ENCODE peak calls at places on chromosome 19, in seven cellular contexts. Z is H9, F is IMR-90, D is neuronal stem cell, X is H1, U is mesenchymal stem cell, G is trophoblast cell. W is an unnamed sample.

GRCh38 chr19:4337906-4338440 is 654 bp downstream of the STAP2 start:
- DNase-seq in D (no peak), U (peak; percentile 39), Z (no peak), F (no peak), X (no peak), G (peak; percentile 17), W (peak; percentile 54)

GRCh38 chr19:45526143-45526542 is 18.9 kb downstream of the VASP start:
- DNase-seq in F (peak; percentile 55), X (peak; percentile 85), Z (peak; percentile 94), U (peak; percentile 77), D (peak; percentile 68), G (peak; percentile 57), W (peak; percentile 92)

GRCh38 chr19:8455018-8455417 is 10.2 kb downstream of the HNRNPM start:
- DNase-seq in Z (no peak), F (no peak), D (no peak), G (no peak), X (no peak), U (no peak), W (no peak)

GRCh38 chr19:43726736-43727592 is 11.1 kb downstream of the IRGC start:
- DNase-seq in F (no peak), Z (no peak), X (no peak), G (no peak), D (no peak), U (no peak), W (no peak)

GRCh38 chr19:40331052-40331451 is 17.1 kb downstream of the C19orf47 start:
- DNase-seq in D (no peak), F (no peak), Z (no peak), U (no peak), G (peak; percentile 96), X (no peak), W (no peak)

GRCh38 chr19:53076984-53077383 is 26.2 kb downstream of the ZNF160 start:
- DNase-seq in Z (peak; percentile 91), U (peak; percentile 32), F (peak; percentile 28), X (peak; percentile 89), D (peak; percentile 47), G (peak; percentile 83), W (peak; percentile 95)

GRCh38 chr19:7874080-7874856 is at the start of gene PRR36:
- DNase-seq in X (peak; percentile 93), G (peak; percentile 16), U (peak; percentile 26), D (peak; percentile 79), Z (peak; percentile 94), F (no peak), W (peak; percentile 71)

GRCh38 chr19:36120984-36121358 is 5.7 kb downstream of the TBCB start:
- DNase-seq in D (no peak), G (no peak), U (no peak), Z (no peak), X (no peak), F (no peak), W (no peak)

GRCh38 chr19:44704982-44705381 is 6.0 kb downstream of the CEACAM16 start:
- DNase-seq in D (no peak), F (no peak), G (no peak), Z (no peak), X (no peak), U (no peak), W (no peak)

GRCh38 chr19:41866284-41866683 is 6.2 kb downstream of the RPS19 start:
- DNase-seq in F (no peak), G (no peak), U (no peak), X (no peak), Z (no peak), D (no peak), W (no peak)

GRCh38 chr19:44653977-44654784 is 10.5 kb downstream of the PVR start:
- DNase-seq in F (peak; percentile 43), D (peak; percentile 23), X (peak; percentile 83), U (peak; percentile 52), G (peak; percentile 76), Z (peak; percentile 78), W (peak; percentile 76)

GRCh38 chr19:45908956-45909355 is 5.6 kb downstream of the NANOS2 start:
- DNase-seq in D (no peak), U (no peak), G (no peak), X (no peak), Z (no peak), F (peak; percentile 30), W (no peak)

GRCh38 chr19:35459414-35460082 is 11.5 kb downstream of the FFAR2 start:
- DNase-seq in D (no peak), F (no peak), G (no peak), X (no peak), U (peak; percentile 64), Z (no peak), W (no peak)

GRCh38 chr19:8209111-8209964 is at the start of gene CERS4:
- DNase-seq in G (peak; percentile 33), Z (peak; percentile 96), U (peak; percentile 54), X (peak; percentile 92), D (peak; percentile 82), F (peak; percentile 20), W (peak; percentile 95)

GRCh38 chr19:51398096-51398704 is 7.8 kb upstream of the C19orf84 start:
- DNase-seq in U (peak; percentile 33), F (peak; percentile 18), D (no peak), G (peak; percentile 53), Z (no peak), X (no peak), W (peak; percentile 56)

GRCh38 chr19:6238643-6239281 is 41.0 kb downstream of the MLLT1 start:
- DNase-seq in Z (no peak), G (no peak), F (peak; percentile 34), U (no peak), X (no peak), D (no peak), W (no peak)

GRCh38 chr19:42122691-42123607 is 9.3 kb downstream of the POU2F2 start:
- DNase-seq in U (no peak), D (no peak), X (no peak), F (no peak), G (no peak), Z (no peak), W (no peak)

GRCh38 chr19:42273407-42274064 is 4.5 kb downstream of the CIC start:
- DNase-seq in D (no peak), Z (no peak), U (no peak), F (no peak), X (no peak), G (no peak), W (no peak)

GRCh38 chr19:39671739-39672363 is 16.1 kb downstream of the LGALS16 start:
- DNase-seq in F (peak; percentile 43), D (peak; percentile 46), X (peak; percentile 50), G (peak; percentile 87), U (peak; percentile 45), Z (peak; percentile 55), W (peak; percentile 73)

GRCh38 chr19:16328824-16329482 is 4.3 kb downstream of the KLF2 start:
- DNase-seq in U (peak; percentile 75), Z (no peak), D (no peak), G (peak; percentile 35), X (no peak), F (peak; percentile 49), W (no peak)

GRCh38 chr19:16326401-16327130 is 1.9 kb downstream of the KLF2 start:
- DNase-seq in U (peak; percentile 47), X (peak; percentile 81), D (no peak), G (peak; percentile 20), F (no peak), Z (peak; percentile 67), W (peak; percentile 54)

GRCh38 chr19:16327911-16328823 is 3.5 kb downstream of the KLF2 start:
- DNase-seq in Z (no peak), D (no peak), U (peak; percentile 92), X (no peak), G (peak; percentile 66), F (peak; percentile 86), W (no peak)

GRCh38 chr19:16327131-16327450 is 2.5 kb downstream of the KLF2 start:
- DNase-seq in F (no peak), D (no peak), Z (no peak), X (no peak), G (no peak), U (no peak), W (no peak)

DNA sequence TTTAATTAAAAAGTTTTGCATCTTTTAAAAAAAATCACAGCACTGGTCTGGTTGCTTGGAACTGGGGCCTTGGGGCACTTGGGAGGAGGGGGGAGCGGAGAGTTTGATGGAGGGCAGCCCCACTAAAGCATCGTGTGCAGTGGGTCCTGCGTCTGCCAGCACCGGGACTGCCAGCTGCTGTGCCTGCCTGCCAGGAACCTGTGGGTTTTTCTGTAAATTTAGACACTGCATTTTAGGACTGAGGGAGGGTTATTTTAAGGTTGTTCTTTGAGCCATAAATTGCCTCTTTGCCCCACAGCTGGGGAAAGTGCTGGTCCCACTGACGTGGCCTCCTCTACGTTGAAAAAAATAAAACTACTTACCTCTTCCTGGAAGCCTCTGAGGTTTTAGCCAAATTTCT is 2.9 kb downstream of the KLF2 start:
- DNase-seq in X (no peak), D (no peak), F (no peak), U (no peak), G (no peak), Z (no peak), W (no peak)
- H3K4me1 ChIP-seq in X (no peaks in the 10 kb centered on the region), D (no peaks in the 10 kb centered on the region), F (peaks cover 19% of the 10 kb centered on the region), U (peaks cover 32% of the 10 kb centered on the region), G (peaks cover 9% of the 10 kb centered on the region), Z (no peaks in the 10 kb centered on the region), W (no peaks in the 10 kb centered on the region)

DNA sequence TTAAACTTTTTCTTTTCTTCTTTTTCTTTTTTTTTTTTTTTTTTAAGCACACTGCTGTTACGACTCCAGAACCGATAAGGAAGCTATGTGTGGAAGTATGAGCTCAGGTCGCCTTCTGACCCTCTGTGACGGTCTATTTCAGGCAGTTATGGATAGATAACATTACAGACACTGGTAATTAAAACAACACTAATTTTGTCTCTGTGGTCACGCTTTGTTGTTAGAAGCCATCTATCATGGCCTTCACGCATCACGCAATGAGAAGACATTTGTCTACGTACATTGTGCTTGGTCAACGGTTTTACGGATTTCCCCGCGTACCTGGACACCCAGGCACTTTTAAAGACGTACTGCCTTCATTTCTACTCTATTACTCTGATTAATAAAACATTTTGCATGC is 306.0 kb upstream of the ZNF507 start:
- DNase-seq in F (no peak), Z (no peak), U (no peak), X (no peak), D (no peak), G (no peak), W (no peak)
- H3K4ac ChIP-seq in F (no peak overlapping the region), Z (no peak overlapping the region), U (no peak overlapping the region), X (no peak overlapping the region), D (no peak overlapping the region), G (no peak overlapping the region), W (no peak overlapping the region)

GRCh38 chr19:18274303-18274775 is at the start of gene IQCN:
- DNase-seq in Z (peak; percentile 75), F (no peak), U (peak; percentile 85), D (no peak), X (no peak), G (peak; percentile 75), W (peak; percentile 67)
- H3K27ac ChIP-seq in Z (no peak within 1 kb of the TSS), F (peak within 1 kb of the TSS; percentile 58), U (peak within 1 kb of the TSS; percentile 63), D (no peak within 1 kb of the TSS), X (no peak within 1 kb of the TSS), G (no peak within 1 kb of the TSS), W (no peak within 1 kb of the TSS)

GRCh38 chr19:34189199-34189916 is 17.1 kb downstream of the LSM14A start:
- DNase-seq in F (no peak), Z (no peak), D (no peak), U (no peak), X (no peak), G (peak; percentile 86), W (no peak)

GRCh38 chr19:34187011-34187410 is 14.7 kb downstream of the LSM14A start:
- DNase-seq in F (no peak), U (no peak), X (peak; percentile 24), D (no peak), G (no peak), Z (no peak), W (no peak)

GRCh38 chr19:34191355-34191962 is 19.2 kb downstream of the LSM14A start:
- DNase-seq in G (no peak), Z (no peak), U (no peak), F (no peak), D (no peak), X (no peak), W (no peak)

GRCh38 chr19:34188388-34188787 is 16.1 kb downstream of the LSM14A start:
- DNase-seq in G (peak; percentile 65), U (peak; percentile 53), X (no peak), Z (no peak), F (no peak), D (no peak), W (no peak)

GRCh38 chr19:34189917-34190425 is 17.7 kb downstream of the LSM14A start:
- DNase-seq in D (no peak), U (no peak), G (no peak), F (no peak), X (no peak), Z (no peak), W (no peak)
- H3K4me1 ChIP-seq in D (no peaks in the 10 kb centered on the region), U (peaks cover 7% of the 10 kb centered on the region), G (peaks cover 4% of the 10 kb centered on the region), F (peaks cover 13% of the 10 kb centered on the region), X (peaks cover 3% of the 10 kb centered on the region), Z (peaks cover 3% of the 10 kb centered on the region), W (no peaks in the 10 kb centered on the region)

W was measured in mesendoderm.